ENCODE peak calls at places on chromosomes 1 and 21, in four cellular contexts. G, E, O and J are unnamed samples.

GRCh38 chr1:229848762-229849677 is 218.0 kb upstream of the GALNT2 start:
- DNase-seq in G (no peak), E (no peak), O (peak), J (no peak)

GRCh38 chr1:112393634-112393976 is 2.4 kb upstream of the CTTNBP2NL start:
- DNase-seq in G (no peak), E (no peak), O (no peak), J (no peak)

GRCh38 chr1:181208967-181209366 is 120.5 kb downstream of the IER5 start:
- DNase-seq in G (no peak), E (peak), O (no peak), J (no peak)

GRCh38 chr21:45607021-45607921 is 36.3 kb upstream of the PCBP3 start:
- DNase-seq in G (no peak), E (no peak), O (no peak), J (no peak)

GRCh38 chr1:235052067-235053008 is 76.3 kb downstream of the TOMM20 start:
- DNase-seq in G (no peak), E (no peak), O (no peak), J (no peak)

GRCh38 chr1:225435487-225435886 is 7.6 kb upstream of the LBR start:
- DNase-seq in G (no peak), E (no peak), O (no peak), J (no peak)

GRCh38 chr21:33127154-33127893 is 57.4 kb downstream of the OLIG1 start:
- DNase-seq in G (peak), E (no peak), O (no peak), J (peak)

GRCh38 chr1:204079608-204079999 is 6.7 kb downstream of the SOX13 start:
- DNase-seq in G (no peak), E (no peak), O (no peak), J (no peak)

GRCh38 chr1:156804572-156805243 is 11.9 kb downstream of the SH2D2A start:
- DNase-seq in G (no peak), E (no peak), O (no peak), J (no peak)

GRCh38 chr1:224726783-224727182 is 110.7 kb downstream of the CNIH3 start:
- DNase-seq in G (no peak), E (no peak), O (peak), J (no peak)

GRCh38 chr1:240254006-240254405 is 162.3 kb downstream of the FMN2 start:
- DNase-seq in G (no peak), E (no peak), O (no peak), J (no peak)

GRCh38 chr1:156675715-156676311 is 1.4 kb downstream of the NES start:
- DNase-seq in G (no peak), E (no peak), O (no peak), J (no peak)

GRCh38 chr1:162882248-162882666 is 21.3 kb upstream of the CCDC190 start:
- DNase-seq in G (no peak), E (no peak), O (no peak), J (no peak)

GRCh38 chr1:196445775-196446174 is 162.5 kb downstream of the KCNT2 start:
- DNase-seq in G (no peak), E (no peak), O (no peak), J (no peak)

GRCh38 chr1:64209221-64209620 is 5.8 kb downstream of the UBE2U start:
- DNase-seq in G (no peak), E (no peak), O (no peak), J (no peak)

GRCh38 chr21:31530918-31531705 is 128.4 kb upstream of the SOD1 start:
- DNase-seq in G (peak), E (no peak), O (no peak), J (no peak)

GRCh38 chr1:66253330-66253921 is 280.5 kb upstream of the SGIP1 start:
- DNase-seq in G (peak), E (no peak), O (no peak), J (no peak)

GRCh38 chr21:44567481-44568171 is 5.9 kb upstream of the KRTAP10-4 start:
- DNase-seq in G (no peak), E (no peak), O (no peak), J (no peak)

GRCh38 chr1:106755682-106756406 is 300.6 kb upstream of the PRMT6 start:
- DNase-seq in G (no peak), E (no peak), O (peak), J (no peak)

GRCh38 chr21:44006017-44006624 is 6.0 kb upstream of the TRAPPC10 start:
- DNase-seq in G (no peak), E (no peak), O (peak), J (no peak)

GRCh38 chr1:31434979-31435378 is 22.0 kb downstream of the SERINC2 start:
- DNase-seq in G (no peak), E (no peak), O (no peak), J (no peak)

GRCh38 chr21:34635307-34635706 is 20.4 kb upstream of the RCAN1 start:
- DNase-seq in G (no peak), E (no peak), O (no peak), J (no peak)

GRCh38 chr1:23558140-23558871 is 995 bp downstream of the ID3 start:
- DNase-seq in G (peak), E (no peak), O (no peak), J (peak)
- TF ChIP-seq CTCF in G (no peak), E (no peak), O (no peak), J (no peak)

DNA sequence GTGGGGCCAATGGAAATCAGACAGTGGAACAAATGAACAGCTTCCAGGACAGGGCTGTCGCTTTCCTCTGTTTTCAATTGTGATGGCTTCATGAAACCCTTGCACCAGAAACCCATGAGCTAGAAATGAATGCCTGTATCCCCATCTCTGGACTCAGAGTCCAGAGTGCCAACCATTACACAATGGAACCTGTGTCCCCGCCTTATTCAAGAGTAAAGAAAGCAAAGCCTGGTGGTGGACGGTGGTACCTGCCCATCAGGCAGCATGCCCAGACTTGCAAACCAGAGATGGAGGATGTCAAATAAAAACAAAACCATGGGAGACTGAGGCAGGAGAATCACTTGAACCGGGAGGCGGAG is 4.4 kb upstream of the CAPN2 start:
- DNase-seq in G (no peak), E (no peak), O (no peak), J (no peak)
- TF ChIP-seq CTCF in G (no peak), E (peak), O (peak), J (no peak)

DNA sequence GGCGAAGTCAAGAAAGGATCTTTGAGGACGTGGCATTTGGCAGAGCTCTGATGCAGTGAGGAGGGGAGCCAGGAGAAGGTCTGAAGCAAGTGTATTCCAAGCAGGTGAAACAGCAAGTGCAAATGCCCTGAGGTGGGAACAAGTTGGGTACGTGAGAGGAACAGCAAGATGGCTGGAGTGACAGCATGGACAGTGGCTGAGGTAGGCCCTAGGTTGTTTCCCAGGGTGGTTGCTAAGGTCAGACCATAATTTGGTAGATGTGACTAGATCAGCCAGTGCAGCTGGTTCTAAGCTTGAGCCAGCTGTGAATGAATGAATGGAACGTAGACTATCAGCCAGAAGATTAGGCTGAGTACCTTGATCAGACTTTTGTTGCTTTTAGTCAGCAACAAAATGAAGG is 37.5 kb upstream of the JUN start:
- DNase-seq in G (no peak), E (no peak), O (no peak), J (no peak)
- TF ChIP-seq CTCF in G (no peak), E (no peak), O (no peak), J (no peak)

GRCh38 chr1:34642679-34643078 is 112.2 kb upstream of the GJB5 start:
- DNase-seq in G (no peak), E (no peak), O (no peak), J (no peak)

GRCh38 chr1:34640654-34641401 is 114.0 kb upstream of the GJB5 start:
- DNase-seq in G (no peak), E (no peak), O (no peak), J (no peak)

GRCh38 chr1:34645109-34645688 is 109.6 kb upstream of the GJB5 start:
- DNase-seq in G (no peak), E (no peak), O (no peak), J (no peak)

DNA sequence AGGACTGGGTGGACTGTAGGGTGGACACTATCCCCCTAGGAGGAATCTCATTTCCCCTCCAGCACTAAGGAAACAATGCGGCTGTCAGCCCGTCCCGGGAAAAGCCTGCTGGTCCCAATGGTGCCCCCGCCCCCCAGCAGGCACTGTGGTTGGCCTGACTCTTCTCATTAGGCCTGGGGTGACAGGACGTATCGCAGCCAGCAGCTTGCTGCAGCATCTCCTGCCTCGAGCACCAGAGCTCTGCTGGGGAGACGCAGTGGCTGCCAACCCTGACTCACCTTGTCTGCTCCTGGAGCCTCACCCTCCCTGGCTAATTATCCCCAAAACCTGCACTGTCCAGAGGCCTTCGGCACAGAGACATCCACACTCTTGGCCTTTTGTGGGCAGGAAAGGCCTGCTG is 115.1 kb upstream of the GJB5 start:
- DNase-seq in G (no peak), E (no peak), O (no peak), J (no peak)
- TF ChIP-seq CTCF in G (no peak), E (no peak), O (no peak), J (no peak)